ENCODE peak calls at places on chromosomes 4 and X, in five cellular contexts. One of them, this sample, is unnamed.

GRCh38 chr4:15719506-15719905 is 16.6 kb downstream of the BST1 start:
- DNase-seq in CD8-positive, alpha-beta T cell: no peak
- DNase-seq in stomach: no peak
- DNase-seq in fibroblast of lung: peak; percentile 65
- DNase-seq in WERI-Rb-1: no peak
- DNase-seq in this sample: no peak

GRCh38 chrX:103806862-103807474 is 25.1 kb downstream of the RAB9B start:
- DNase-seq in WERI-Rb-1: no peak
- DNase-seq in stomach: no peak
- DNase-seq in fibroblast of lung: no peak
- DNase-seq in CD8-positive, alpha-beta T cell: no peak
- DNase-seq in this sample: no peak

GRCh38 chr4:181018472-181018871 is 1224.7 kb upstream of the TENM3 start:
- DNase-seq in stomach: no peak
- DNase-seq in CD8-positive, alpha-beta T cell: no peak
- DNase-seq in WERI-Rb-1: no peak
- DNase-seq in fibroblast of lung: no peak
- DNase-seq in this sample: no peak

GRCh38 chrX:103847174-103847870 is 15.3 kb upstream of the RAB9B start:
- DNase-seq in WERI-Rb-1: no peak
- DNase-seq in fibroblast of lung: no peak
- DNase-seq in CD8-positive, alpha-beta T cell: no peak
- DNase-seq in stomach: no peak
- DNase-seq in this sample: no peak

GRCh38 chrX:30659421-30659820 is 6.2 kb downstream of the GK start:
- DNase-seq in stomach: no peak
- DNase-seq in CD8-positive, alpha-beta T cell: no peak
- DNase-seq in fibroblast of lung: peak; percentile 95
- DNase-seq in WERI-Rb-1: no peak
- DNase-seq in this sample: no peak

GRCh38 chr4:162061214-162061613 is 102.6 kb downstream of the FSTL5 start:
- DNase-seq in CD8-positive, alpha-beta T cell: no peak
- DNase-seq in stomach: no peak
- DNase-seq in fibroblast of lung: no peak
- DNase-seq in WERI-Rb-1: no peak
- DNase-seq in this sample: no peak

GRCh38 chr4:25722964-25723363 is 67.3 kb downstream of the SLC34A2 start:
- DNase-seq in stomach: peak; percentile 25
- DNase-seq in fibroblast of lung: no peak
- DNase-seq in WERI-Rb-1: no peak
- DNase-seq in CD8-positive, alpha-beta T cell: no peak
- DNase-seq in this sample: no peak

GRCh38 chrX:106921637-106922036 is 1.4 kb downstream of the CLDN2 start:
- DNase-seq in stomach: no peak
- DNase-seq in fibroblast of lung: no peak
- DNase-seq in WERI-Rb-1: no peak
- DNase-seq in CD8-positive, alpha-beta T cell: no peak
- DNase-seq in this sample: no peak

GRCh38 chrX:334331-334891 is 15.8 kb upstream of the GTPBP6 start:
- DNase-seq in stomach: no peak
- DNase-seq in WERI-Rb-1: peak; percentile 5
- DNase-seq in fibroblast of lung: no peak
- DNase-seq in CD8-positive, alpha-beta T cell: no peak
- DNase-seq in this sample: no peak

GRCh38 chr4:20370284-20370683 is 118.6 kb downstream of the SLIT2 start:
- DNase-seq in CD8-positive, alpha-beta T cell: no peak
- DNase-seq in stomach: no peak
- DNase-seq in WERI-Rb-1: no peak
- DNase-seq in fibroblast of lung: peak; percentile 84
- DNase-seq in this sample: no peak

GRCh38 chr4:95086532-95086931 is 328.8 kb downstream of the BMPR1B start:
- DNase-seq in stomach: no peak
- DNase-seq in fibroblast of lung: no peak
- DNase-seq in WERI-Rb-1: no peak
- DNase-seq in CD8-positive, alpha-beta T cell: no peak
- DNase-seq in this sample: no peak

GRCh38 chr4:138845051-138845450 is 170.5 kb upstream of the NOCT start:
- DNase-seq in CD8-positive, alpha-beta T cell: no peak
- DNase-seq in WERI-Rb-1: peak; percentile 95
- DNase-seq in fibroblast of lung: no peak
- DNase-seq in stomach: no peak
- DNase-seq in this sample: no peak

GRCh38 chr4:176259330-176260090 is 9.5 kb downstream of the ASB5 start:
- DNase-seq in fibroblast of lung: peak; percentile 73
- DNase-seq in stomach: no peak
- DNase-seq in WERI-Rb-1: no peak
- DNase-seq in CD8-positive, alpha-beta T cell: no peak
- DNase-seq in this sample: no peak

GRCh38 chr4:94469221-94469784 is 17.6 kb downstream of the PDLIM5 start:
- DNase-seq in fibroblast of lung: no peak
- DNase-seq in stomach: no peak
- DNase-seq in WERI-Rb-1: no peak
- DNase-seq in CD8-positive, alpha-beta T cell: no peak
- DNase-seq in this sample: no peak

GRCh38 chr4:127781303-127782024 is 658 bp upstream of the HSPA4L start:
- DNase-seq in WERI-Rb-1: no peak
- DNase-seq in stomach: peak; percentile 50
- DNase-seq in fibroblast of lung: peak; percentile 64
- DNase-seq in CD8-positive, alpha-beta T cell: no peak
- DNase-seq in this sample: peak; percentile 66

GRCh38 chr4:169945636-169946035 is 80.6 kb downstream of the MFAP3L start:
- DNase-seq in WERI-Rb-1: peak; percentile 62
- DNase-seq in stomach: no peak
- DNase-seq in fibroblast of lung: no peak
- DNase-seq in CD8-positive, alpha-beta T cell: no peak
- DNase-seq in this sample: no peak

GRCh38 chr4:17128268-17128667 is 229.8 kb upstream of the LDB2 start:
- DNase-seq in WERI-Rb-1: no peak
- DNase-seq in stomach: no peak
- DNase-seq in fibroblast of lung: peak; percentile 9
- DNase-seq in CD8-positive, alpha-beta T cell: no peak
- DNase-seq in this sample: no peak

GRCh38 chr4:97836662-97837061 is 306.6 kb downstream of the STPG2 start:
- DNase-seq in stomach: no peak
- DNase-seq in CD8-positive, alpha-beta T cell: no peak
- DNase-seq in WERI-Rb-1: no peak
- DNase-seq in fibroblast of lung: no peak
- DNase-seq in this sample: no peak

GRCh38 chr4:135418353-135418752 is 1216.8 kb upstream of the PABPC4L start:
- DNase-seq in WERI-Rb-1: peak; percentile 45
- DNase-seq in fibroblast of lung: peak; percentile 24
- DNase-seq in stomach: no peak
- DNase-seq in CD8-positive, alpha-beta T cell: no peak
- DNase-seq in this sample: no peak

GRCh38 chrX:152170621-152171020 is 32.2 kb upstream of the MAGEA10 start:
- DNase-seq in stomach: no peak
- DNase-seq in CD8-positive, alpha-beta T cell: no peak
- DNase-seq in WERI-Rb-1: no peak
- DNase-seq in fibroblast of lung: no peak
- DNase-seq in this sample: no peak

GRCh38 chr4:106312377-106312776 is 3.6 kb downstream of the TBCK start:
- DNase-seq in stomach: no peak
- DNase-seq in fibroblast of lung: peak; percentile 6
- DNase-seq in CD8-positive, alpha-beta T cell: no peak
- DNase-seq in WERI-Rb-1: no peak
- DNase-seq in this sample: no peak

GRCh38 chr4:105196523-105197145 is 50.0 kb downstream of the TET2 start:
- DNase-seq in stomach: no peak
- DNase-seq in CD8-positive, alpha-beta T cell: no peak
- DNase-seq in WERI-Rb-1: no peak
- DNase-seq in fibroblast of lung: peak; percentile 34
- DNase-seq in this sample: no peak

GRCh38 chrX:150762258-150762867 is 69.2 kb downstream of the MTMR1 start:
- DNase-seq in CD8-positive, alpha-beta T cell: no peak
- DNase-seq in WERI-Rb-1: no peak
- DNase-seq in fibroblast of lung: no peak
- DNase-seq in stomach: no peak
- DNase-seq in this sample: no peak

GRCh38 chr4:132572210-132572609 is 576.9 kb upstream of the PCDH10 start:
- DNase-seq in stomach: no peak
- DNase-seq in CD8-positive, alpha-beta T cell: no peak
- DNase-seq in WERI-Rb-1: no peak
- DNase-seq in fibroblast of lung: peak; percentile 49
- DNase-seq in this sample: no peak

GRCh38 chrX:2370436-2370835 is 130.3 kb downstream of the DHRSX start:
- DNase-seq in CD8-positive, alpha-beta T cell: no peak
- DNase-seq in fibroblast of lung: no peak
- DNase-seq in stomach: no peak
- DNase-seq in WERI-Rb-1: no peak
- DNase-seq in this sample: no peak

GRCh38 chrX:42107495-42108139 is 184.3 kb upstream of the CASK start:
- DNase-seq in WERI-Rb-1: no peak
- DNase-seq in stomach: no peak
- DNase-seq in CD8-positive, alpha-beta T cell: no peak
- DNase-seq in fibroblast of lung: no peak
- DNase-seq in this sample: no peak

GRCh38 chr4:178314287-178314686 is 872.0 kb upstream of the AGA start:
- DNase-seq in WERI-Rb-1: no peak
- DNase-seq in CD8-positive, alpha-beta T cell: no peak
- DNase-seq in stomach: no peak
- DNase-seq in fibroblast of lung: no peak
- DNase-seq in this sample: no peak

GRCh38 chr4:6917445-6918241 is 8.0 kb downstream of the TBC1D14 start:
- DNase-seq in stomach: peak; percentile 96
- DNase-seq in CD8-positive, alpha-beta T cell: no peak
- DNase-seq in fibroblast of lung: peak; percentile 26
- DNase-seq in WERI-Rb-1: peak; percentile 47
- DNase-seq in this sample: peak; percentile 59

GRCh38 chr4:83010522-83011318 is at the start of gene LIN54:
- DNase-seq in fibroblast of lung: peak; percentile 72
- DNase-seq in WERI-Rb-1: peak; percentile 82
- DNase-seq in stomach: peak; percentile 79
- DNase-seq in CD8-positive, alpha-beta T cell: peak; percentile 78
- DNase-seq in this sample: peak; percentile 83

GRCh38 chr4:83013931-83014330 is 3.3 kb upstream of the LIN54 start:
- DNase-seq in fibroblast of lung: no peak
- DNase-seq in stomach: no peak
- DNase-seq in CD8-positive, alpha-beta T cell: no peak
- DNase-seq in WERI-Rb-1: no peak
- DNase-seq in this sample: no peak

GRCh38 chr4:83011779-83012630 is 1.4 kb upstream of the LIN54 start:
- DNase-seq in CD8-positive, alpha-beta T cell: peak; percentile 11
- DNase-seq in WERI-Rb-1: peak; percentile 38
- DNase-seq in stomach: peak; percentile 51
- DNase-seq in fibroblast of lung: peak; percentile 23
- DNase-seq in this sample: peak; percentile 49

GRCh38 chr4:83013420-83013867 is 2.8 kb upstream of the LIN54 start:
- DNase-seq in WERI-Rb-1: no peak
- DNase-seq in stomach: no peak
- DNase-seq in CD8-positive, alpha-beta T cell: no peak
- DNase-seq in fibroblast of lung: no peak
- DNase-seq in this sample: no peak

GRCh38 chr4:83012631-83013419 is 2.2 kb upstream of the LIN54 start:
- DNase-seq in fibroblast of lung: peak; percentile 99
- DNase-seq in CD8-positive, alpha-beta T cell: peak; percentile 94
- DNase-seq in stomach: peak; percentile 98
- DNase-seq in WERI-Rb-1: peak; percentile 97
- DNase-seq in this sample: peak; percentile 99
- TF ChIP-seq CTCF in fibroblast of lung: peak; percentile 17
- TF ChIP-seq CTCF in CD8-positive, alpha-beta T cell: peak; percentile 65
- TF ChIP-seq CTCF in stomach: peak; percentile 64
- TF ChIP-seq CTCF in WERI-Rb-1: peak; percentile 48
- TF ChIP-seq CTCF in this sample: peak; percentile 78

GRCh38 chr4:173960398-173960797 is 323.1 kb downstream of the FBXO8 start:
- DNase-seq in WERI-Rb-1: no peak
- DNase-seq in fibroblast of lung: no peak
- DNase-seq in CD8-positive, alpha-beta T cell: no peak
- DNase-seq in stomach: no peak
- DNase-seq in this sample: no peak
- TF ChIP-seq CTCF in WERI-Rb-1: no peak
- TF ChIP-seq CTCF in fibroblast of lung: no peak
- TF ChIP-seq CTCF in CD8-positive, alpha-beta T cell: no peak
- TF ChIP-seq CTCF in stomach: no peak
- TF ChIP-seq CTCF in this sample: no peak

GRCh38 chr4:40682298-40683101 is 52.8 kb upstream of the RBM47 start:
- DNase-seq in fibroblast of lung: no peak
- DNase-seq in stomach: peak; percentile 39
- DNase-seq in CD8-positive, alpha-beta T cell: no peak
- DNase-seq in WERI-Rb-1: no peak
- DNase-seq in this sample: no peak

GRCh38 chr4:40686081-40686913 is 56.6 kb upstream of the RBM47 start:
- DNase-seq in WERI-Rb-1: no peak
- DNase-seq in CD8-positive, alpha-beta T cell: no peak
- DNase-seq in stomach: no peak
- DNase-seq in fibroblast of lung: no peak
- DNase-seq in this sample: no peak

GRCh38 chr4:40685300-40685699 is 55.6 kb upstream of the RBM47 start:
- DNase-seq in stomach: no peak
- DNase-seq in CD8-positive, alpha-beta T cell: no peak
- DNase-seq in fibroblast of lung: peak; percentile 40
- DNase-seq in WERI-Rb-1: no peak
- DNase-seq in this sample: no peak

GRCh38 chr4:40681600-40682297 is 52.1 kb upstream of the RBM47 start:
- DNase-seq in stomach: no peak
- DNase-seq in CD8-positive, alpha-beta T cell: no peak
- DNase-seq in WERI-Rb-1: peak; percentile 26
- DNase-seq in fibroblast of lung: no peak
- DNase-seq in this sample: no peak

GRCh38 chr4:40684404-40684803 is 54.7 kb upstream of the RBM47 start:
- DNase-seq in CD8-positive, alpha-beta T cell: no peak
- DNase-seq in stomach: no peak
- DNase-seq in fibroblast of lung: no peak
- DNase-seq in WERI-Rb-1: no peak
- DNase-seq in this sample: no peak
- TF ChIP-seq CTCF in CD8-positive, alpha-beta T cell: no peak
- TF ChIP-seq CTCF in stomach: no peak
- TF ChIP-seq CTCF in fibroblast of lung: no peak
- TF ChIP-seq CTCF in WERI-Rb-1: no peak
- TF ChIP-seq CTCF in this sample: no peak

GRCh38 chrX:7828594-7828993 is 14.4 kb upstream of the VCX start:
- DNase-seq in fibroblast of lung: no peak
- DNase-seq in WERI-Rb-1: peak; percentile 13
- DNase-seq in stomach: no peak
- DNase-seq in CD8-positive, alpha-beta T cell: no peak
- DNase-seq in this sample: no peak
- TF ChIP-seq CTCF in fibroblast of lung: no peak
- TF ChIP-seq CTCF in WERI-Rb-1: peak; percentile 55
- TF ChIP-seq CTCF in stomach: no peak
- TF ChIP-seq CTCF in CD8-positive, alpha-beta T cell: no peak
- TF ChIP-seq CTCF in this sample: no peak

GRCh38 chr4:40309250-40309774 is 25.8 kb upstream of the CHRNA9 start:
- DNase-seq in CD8-positive, alpha-beta T cell: peak; percentile 88
- DNase-seq in stomach: peak; percentile 95
- DNase-seq in fibroblast of lung: peak; percentile 86
- DNase-seq in WERI-Rb-1: peak; percentile 92
- DNase-seq in this sample: peak; percentile 92

GRCh38 chr4:40306203-40306602 is 28.9 kb upstream of the CHRNA9 start:
- DNase-seq in WERI-Rb-1: no peak
- DNase-seq in stomach: no peak
- DNase-seq in fibroblast of lung: no peak
- DNase-seq in CD8-positive, alpha-beta T cell: no peak
- DNase-seq in this sample: no peak

GRCh38 chr4:40306991-40307390 is 28.1 kb upstream of the CHRNA9 start:
- DNase-seq in CD8-positive, alpha-beta T cell: no peak
- DNase-seq in stomach: no peak
- DNase-seq in fibroblast of lung: no peak
- DNase-seq in WERI-Rb-1: no peak
- DNase-seq in this sample: no peak

GRCh38 chr4:40308528-40309122 is 26.5 kb upstream of the CHRNA9 start:
- DNase-seq in stomach: no peak
- DNase-seq in CD8-positive, alpha-beta T cell: no peak
- DNase-seq in fibroblast of lung: no peak
- DNase-seq in WERI-Rb-1: no peak
- DNase-seq in this sample: no peak

GRCh38 chr4:40307627-40308497 is 27.3 kb upstream of the CHRNA9 start:
- DNase-seq in WERI-Rb-1: no peak
- DNase-seq in fibroblast of lung: no peak
- DNase-seq in stomach: peak; percentile 43
- DNase-seq in CD8-positive, alpha-beta T cell: peak; percentile 62
- DNase-seq in this sample: no peak
- TF ChIP-seq CTCF in WERI-Rb-1: no peak
- TF ChIP-seq CTCF in fibroblast of lung: no peak
- TF ChIP-seq CTCF in stomach: no peak
- TF ChIP-seq CTCF in CD8-positive, alpha-beta T cell: no peak
- TF ChIP-seq CTCF in this sample: no peak

This sample was measured in glutamatergic neuron.